ENCODE peak calls at places on chromosomes 3 and 15, in five cellular contexts. P is GM23248, E is SK-N-SH, H is GM23338, G is PC-3. L is an unnamed sample.

GRCh38 chr3:133461291-133461690 is 61.4 kb downstream of the BFSP2 start:
- DNase-seq in P (no peak), E (no peak), H (no peak), G (peak; percentile 18), L (no peak)

GRCh38 chr15:89724621-89725020 is 26.4 kb downstream of the MESP1 start:
- DNase-seq in P (no peak), E (no peak), H (no peak), G (no peak), L (no peak)

GRCh38 chr15:61794881-61795280 is 265.4 kb downstream of the VPS13C start:
- DNase-seq in P (peak; percentile 32), E (no peak), H (no peak), G (peak; percentile 22), L (no peak)

GRCh38 chr15:48968066-48968465 is 4.3 kb upstream of the SHC4 start:
- DNase-seq in P (no peak), E (no peak), H (no peak), G (no peak), L (no peak)

GRCh38 chr3:37433758-37434157 is 259.4 kb upstream of the LRRFIP2 start:
- DNase-seq in P (no peak), E (peak; percentile 44), H (no peak), G (no peak), L (no peak)

GRCh38 chr3:55511895-55512585 is 24.9 kb upstream of the WNT5A start:
- DNase-seq in P (peak; percentile 90), E (no peak), H (no peak), G (peak; percentile 78), L (no peak)

GRCh38 chr3:176068750-176069149 is 1128.5 kb downstream of the TBL1XR1 start:
- DNase-seq in P (no peak), E (no peak), H (no peak), G (no peak), L (no peak)

GRCh38 chr3:65412591-65412990 is 626.1 kb downstream of the MAGI1 start:
- DNase-seq in P (no peak), E (no peak), H (peak; percentile 35), G (peak; percentile 1), L (no peak)

GRCh38 chr3:157442729-157443128 is 6.1 kb downstream of the PTX3 start:
- DNase-seq in P (peak; percentile 76), E (no peak), H (no peak), G (no peak), L (no peak)

GRCh38 chr3:33000698-33001385 is 49.4 kb downstream of the CCR4 start:
- DNase-seq in P (no peak), E (no peak), H (no peak), G (no peak), L (no peak)

GRCh38 chr3:180383332-180384020 is 218.5 kb upstream of the TTC14 start:
- DNase-seq in P (peak; percentile 19), E (no peak), H (no peak), G (peak; percentile 75), L (no peak)
- TF ChIP-seq EZH2phosphoT487 in P (no peak), E (no peak), H (no peak), G (no peak), L (no peak)

GRCh38 chr3:105355355-105356063 is 11.2 kb upstream of the ALCAM start:
- DNase-seq in P (peak; percentile 61), E (peak; percentile 66), H (no peak), G (peak; percentile 93), L (no peak)
- TF ChIP-seq EZH2phosphoT487 in P (no peak), E (no peak), H (no peak), G (no peak), L (no peak)

DNA sequence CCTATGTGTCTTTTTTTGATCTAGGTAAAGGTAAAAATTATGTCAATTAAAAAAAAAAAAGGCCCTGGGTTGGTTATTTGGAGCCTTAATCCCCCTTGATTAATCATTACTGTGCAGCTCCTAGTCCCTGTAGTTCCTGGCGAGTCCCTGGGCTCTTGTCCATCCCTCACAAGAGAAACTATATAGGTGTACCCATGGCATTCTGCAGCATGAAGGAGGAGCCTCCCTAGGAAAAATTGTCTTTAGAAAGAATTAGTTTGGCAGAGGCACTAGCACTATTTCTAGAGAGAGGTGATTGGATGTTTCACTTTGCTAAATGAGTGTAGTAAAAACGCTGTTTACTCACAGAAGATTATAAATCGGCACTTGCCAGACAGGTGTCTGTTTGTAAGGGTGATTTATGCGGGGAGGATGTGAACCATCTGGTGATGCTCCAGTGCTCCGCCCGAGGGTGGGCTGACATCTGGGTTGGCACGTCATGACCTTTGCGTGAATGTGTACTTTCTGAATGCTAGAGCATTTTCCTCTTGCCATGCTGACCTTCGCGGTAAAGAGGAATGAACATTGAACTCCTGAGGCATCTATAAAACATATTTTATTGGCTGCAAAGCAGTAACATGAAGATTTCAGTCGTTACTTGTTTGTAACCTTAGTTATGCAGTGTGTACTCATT is 12.6 kb downstream of the PLCL2 start:
- DNase-seq in P (no peak), E (peak; percentile 43), H (no peak), G (peak; percentile 94), L (no peak)
- TF ChIP-seq EZH2phosphoT487 in P (no peak), E (no peak), H (no peak), G (peak; percentile 19), L (no peak)

GRCh38 chr15:39434751-39435238 is 146.1 kb upstream of the THBS1 start:
- DNase-seq in P (no peak), E (no peak), H (peak; percentile 23), G (no peak), L (no peak)

GRCh38 chr15:39432935-39433334 is 147.9 kb upstream of the THBS1 start:
- DNase-seq in P (no peak), E (no peak), H (no peak), G (no peak), L (no peak)

GRCh38 chr15:39435244-39435643 is 145.6 kb upstream of the THBS1 start:
- DNase-seq in P (no peak), E (no peak), H (peak; percentile 24), G (no peak), L (no peak)

GRCh38 chr15:39433351-39433750 is 147.5 kb upstream of the THBS1 start:
- DNase-seq in P (no peak), E (no peak), H (no peak), G (no peak), L (no peak)

DNA sequence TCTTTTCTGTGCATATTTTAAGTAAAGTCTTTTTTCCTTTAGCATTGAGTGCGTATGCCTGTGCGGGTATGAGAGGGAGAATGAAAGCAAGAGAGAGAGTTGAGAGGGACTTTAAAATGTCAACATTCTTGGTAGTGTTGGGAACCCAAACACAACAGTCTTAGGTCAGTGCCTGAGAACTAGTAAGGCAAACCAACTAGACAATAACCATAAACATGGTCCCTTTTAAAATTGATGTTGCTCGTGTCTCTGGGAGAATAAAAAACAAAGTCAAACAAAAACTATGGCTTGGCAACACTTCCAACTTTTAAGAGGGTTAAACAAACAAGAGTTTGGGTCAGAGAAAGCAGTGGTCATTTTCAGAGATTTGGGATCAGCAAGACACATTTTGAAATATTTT is 146.8 kb upstream of the THBS1 start:
- DNase-seq in P (no peak), E (no peak), H (no peak), G (no peak), L (no peak)
- TF ChIP-seq EZH2phosphoT487 in P (no peak), E (no peak), H (no peak), G (no peak), L (no peak)

DNA sequence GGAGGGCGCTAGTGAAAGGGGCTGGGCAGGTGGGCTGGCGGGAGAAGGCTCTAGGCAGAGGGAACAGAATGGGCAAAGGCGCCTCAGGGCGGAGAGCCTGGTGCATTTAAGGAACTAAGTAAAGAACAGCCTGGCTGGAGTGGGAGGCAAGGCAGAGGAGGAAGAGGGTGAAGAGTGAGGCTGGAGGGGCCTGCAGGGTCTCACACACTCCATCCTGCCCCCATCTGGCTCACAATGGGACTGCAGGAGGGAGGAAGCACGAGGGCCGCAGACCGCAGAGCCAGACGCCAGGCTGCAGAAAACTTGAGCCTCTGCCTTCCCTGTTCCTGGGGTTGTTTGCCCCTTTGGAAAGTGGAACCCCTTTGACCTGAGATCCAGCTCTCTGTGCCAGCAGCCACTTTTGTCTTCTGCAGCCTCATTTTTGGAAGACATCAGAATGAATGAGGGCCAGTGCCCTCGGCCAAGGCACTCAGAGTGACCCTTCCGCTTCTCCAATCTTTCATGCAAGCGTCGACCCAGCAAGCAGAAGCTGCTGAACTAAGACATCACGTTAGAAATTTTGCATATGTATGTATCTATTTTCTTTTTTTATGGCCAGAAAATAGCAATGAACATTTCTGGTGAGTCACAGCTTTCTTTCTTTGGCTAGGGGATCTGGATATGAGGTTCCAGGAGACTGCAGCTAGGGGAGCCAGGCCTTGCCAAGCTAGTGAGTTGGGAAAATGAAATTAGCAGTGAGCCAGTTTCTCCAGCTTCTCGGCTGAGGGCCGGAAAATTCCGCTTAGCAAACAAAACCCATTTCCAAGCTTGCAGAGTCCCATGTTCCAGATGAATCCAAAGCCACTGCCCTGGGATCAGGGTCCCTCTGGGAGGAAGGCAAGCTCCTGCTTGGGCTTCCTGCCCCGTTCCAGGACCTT is 137.8 kb downstream of the SRGAP3 start:
- DNase-seq in P (peak; percentile 65), E (no peak), H (peak; percentile 81), G (no peak), L (no peak)
- TF ChIP-seq EZH2phosphoT487 in P (no peak), E (no peak), H (no peak), G (no peak), L (no peak)

GRCh38 chr15:85475711-85476110 is 95.3 kb downstream of the AKAP13 start:
- DNase-seq in P (no peak), E (no peak), H (no peak), G (no peak), L (no peak)

GRCh38 chr15:85479071-85479647 is 98.8 kb downstream of the AKAP13 start:
- DNase-seq in P (peak; percentile 69), E (peak; percentile 39), H (peak; percentile 63), G (peak; percentile 28), L (no peak)

GRCh38 chr15:85477061-85477460 is 96.7 kb downstream of the AKAP13 start:
- DNase-seq in P (peak; percentile 17), E (no peak), H (no peak), G (no peak), L (no peak)

GRCh38 chr15:85475317-85475701 is 94.9 kb downstream of the AKAP13 start:
- DNase-seq in P (peak; percentile 17), E (no peak), H (no peak), G (no peak), L (no peak)

GRCh38 chr15:85477730-85478129 is 97.3 kb downstream of the AKAP13 start:
- DNase-seq in P (peak; percentile 64), E (no peak), H (no peak), G (peak; percentile 41), L (no peak)
- TF ChIP-seq EZH2phosphoT487 in P (no peak), E (no peak), H (no peak), G (no peak), L (no peak)

GRCh38 chr15:98800437-98801233 is 152.3 kb downstream of the IGF1R start:
- DNase-seq in P (peak; percentile 88), E (peak; percentile 44), H (peak; percentile 90), G (peak; percentile 37), L (peak; percentile 59)
- TF ChIP-seq EZH2phosphoT487 in P (no peak), E (no peak), H (no peak), G (no peak), L (no peak)

GRCh38 chr3:73784647-73785420 is 160.1 kb upstream of the PDZRN3 start:
- DNase-seq in P (peak; percentile 37), E (peak; percentile 41), H (no peak), G (no peak), L (no peak)
- TF ChIP-seq EZH2phosphoT487 in P (no peak), E (no peak), H (no peak), G (no peak), L (no peak)

GRCh38 chr3:127622772-127623576 is 6.0 kb upstream of the PODXL2 start:
- DNase-seq in P (no peak), E (no peak), H (no peak), G (no peak), L (no peak)
- TF ChIP-seq EZH2phosphoT487 in P (no peak), E (no peak), H (no peak), G (no peak), L (no peak)